ENCODE peak calls at places on chromosomes 16 and 17, in five cellular contexts. N is GM12878, Q is H1, A is HCT116, B is HepG2. R is an unnamed sample.

GRCh38 chr16:24999856-25000447 is 15.2 kb downstream of the ARHGAP17 start:
- DNase-seq in N (no peak), A (no peak), Q (no peak), B (peak), R (no peak)

GRCh38 chr16:21598676-21599157 is 660 bp upstream of the METTL9 start:
- DNase-seq in B (no peak), N (no peak), Q (no peak), A (no peak), R (no peak)

GRCh38 chr16:85512716-85513115 is 100.4 kb upstream of the GSE1 start:
- DNase-seq in N (no peak), A (no peak), Q (no peak), B (no peak), R (no peak)

GRCh38 chr16:4361944-4362311 is 9.7 kb upstream of the VASN start:
- DNase-seq in A (no peak), B (no peak), Q (no peak), N (no peak), R (no peak)

GRCh38 chr17:16106161-16106891 is 106.7 kb downstream of the TTC19 start:
- DNase-seq in N (no peak), A (no peak), B (peak), Q (no peak), R (peak)

GRCh38 chr17:74854792-74855191 is 4.9 kb downstream of the GRIN2C start:
- DNase-seq in N (no peak), B (no peak), Q (no peak), A (no peak), R (no peak)

GRCh38 chr16:72426416-72426815 is 254.5 kb upstream of the PMFBP1 start:
- DNase-seq in B (no peak), N (no peak), Q (no peak), A (no peak), R (no peak)

GRCh38 chr17:15409721-15410247 is 57.6 kb downstream of the CDRT4 start:
- DNase-seq in N (no peak), Q (no peak), B (no peak), A (no peak), R (no peak)

GRCh38 chr17:66169839-66170238 is 22.1 kb downstream of the CEP112 start:
- DNase-seq in N (no peak), B (no peak), A (no peak), Q (no peak), R (no peak)

GRCh38 chr17:75625813-75626486 is 7.3 kb upstream of the SMIM5 start:
- DNase-seq in Q (no peak), B (peak), N (no peak), A (no peak), R (peak)

DNA sequence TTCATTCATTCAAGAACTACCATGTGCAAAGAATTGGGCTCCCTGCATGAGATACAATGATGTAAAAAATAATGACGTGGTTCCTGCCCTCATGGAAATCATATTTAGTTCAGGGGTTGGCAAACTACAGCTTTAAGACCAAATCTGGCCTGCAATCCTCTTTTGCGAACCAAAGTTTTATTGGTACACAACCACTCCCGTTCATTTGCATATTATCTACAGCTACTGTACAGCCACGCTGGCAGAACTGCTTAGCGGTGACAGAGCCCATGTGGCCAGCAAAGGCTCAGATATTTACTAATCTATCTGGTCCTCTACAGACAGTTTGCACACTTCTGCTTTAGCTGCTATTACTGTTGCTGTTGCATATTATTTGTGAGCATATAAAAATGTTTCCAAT is 167.7 kb downstream of the XYLT1 start:
- DNase-seq in B (no peak), Q (no peak), A (no peak), N (no peak), R (no peak)
- TF ChIP-seq RAD21 in B (no peak), Q (no peak), A (no peak), N (no peak), R (no peak)

GRCh38 chr17:40614431-40615294 is 33.0 kb downstream of the SMARCE1 start:
- DNase-seq in B (no peak), N (no peak), Q (no peak), A (no peak), R (no peak)
- TF ChIP-seq SRF in B (no peak), N (no peak), Q (no peak), A (no peak), R (no peak)

GRCh38 chr16:89471225-89471624 is 19.1 kb downstream of the ANKRD11 start:
- DNase-seq in A (no peak), B (no peak), N (no peak), Q (no peak), R (no peak)
- TF ChIP-seq RAD21 in A (no peak), B (no peak), N (no peak), Q (no peak), R (no peak)

DNA sequence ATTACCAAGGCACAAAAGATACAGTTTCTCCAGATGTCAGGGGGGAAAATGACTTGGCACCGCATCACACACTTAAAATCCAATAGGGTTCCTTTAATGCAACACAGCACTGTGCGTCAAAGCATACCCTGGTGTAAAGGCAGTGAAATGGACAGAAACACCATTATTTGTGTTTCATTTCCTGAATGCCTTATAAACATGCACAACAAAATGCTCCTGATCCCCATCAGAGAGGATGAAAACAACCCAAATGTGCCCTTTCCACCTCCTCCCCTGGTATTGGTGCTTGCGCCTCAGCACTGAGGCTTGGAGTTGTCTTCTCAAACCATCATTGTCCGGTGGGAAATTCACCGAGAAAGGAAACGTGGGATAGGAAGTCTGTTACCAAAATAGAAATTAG is 829 bp downstream of the CDC27 start:
- DNase-seq in N (no peak), A (no peak), B (no peak), Q (no peak), R (no peak)
- TF ChIP-seq SRF in N (no peak), A (no peak), B (no peak), Q (no peak), R (no peak)

GRCh38 chr16:8326234-8326633 is 264.1 kb downstream of the TMEM114 start:
- DNase-seq in A (no peak), Q (no peak), N (no peak), B (no peak), R (no peak)

DNA sequence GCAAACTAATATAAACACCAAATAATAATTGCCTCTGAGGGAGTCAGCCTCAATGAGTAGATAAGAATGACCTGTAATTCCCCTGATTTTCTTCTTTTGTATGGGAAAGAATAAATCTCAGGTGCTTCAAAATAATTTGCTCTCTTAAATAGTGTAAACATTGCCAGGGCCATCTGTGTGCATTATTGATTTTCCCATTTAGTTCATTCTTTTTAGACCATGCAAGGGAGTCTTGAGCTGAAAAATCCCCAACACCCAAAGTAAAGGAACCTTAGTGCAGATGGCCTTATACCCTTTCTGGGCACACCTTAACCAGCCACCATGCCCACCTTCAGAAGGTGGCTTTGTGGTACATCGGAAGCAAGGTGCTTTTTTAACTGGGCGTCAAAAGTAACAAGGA is 267.2 kb downstream of the TMEM114 start:
- DNase-seq in A (no peak), N (no peak), Q (no peak), B (no peak), R (no peak)
- TF ChIP-seq RAD21 in A (no peak), N (no peak), Q (no peak), B (no peak), R (no peak)

GRCh38 chr16:5906351-5906750 is 808.8 kb upstream of the EEF2KMT start:
- DNase-seq in A (no peak), N (no peak), B (no peak), Q (no peak), R (no peak)
- TF ChIP-seq SRF in A (no peak), N (no peak), B (no peak), Q (no peak), R (no peak)

DNA sequence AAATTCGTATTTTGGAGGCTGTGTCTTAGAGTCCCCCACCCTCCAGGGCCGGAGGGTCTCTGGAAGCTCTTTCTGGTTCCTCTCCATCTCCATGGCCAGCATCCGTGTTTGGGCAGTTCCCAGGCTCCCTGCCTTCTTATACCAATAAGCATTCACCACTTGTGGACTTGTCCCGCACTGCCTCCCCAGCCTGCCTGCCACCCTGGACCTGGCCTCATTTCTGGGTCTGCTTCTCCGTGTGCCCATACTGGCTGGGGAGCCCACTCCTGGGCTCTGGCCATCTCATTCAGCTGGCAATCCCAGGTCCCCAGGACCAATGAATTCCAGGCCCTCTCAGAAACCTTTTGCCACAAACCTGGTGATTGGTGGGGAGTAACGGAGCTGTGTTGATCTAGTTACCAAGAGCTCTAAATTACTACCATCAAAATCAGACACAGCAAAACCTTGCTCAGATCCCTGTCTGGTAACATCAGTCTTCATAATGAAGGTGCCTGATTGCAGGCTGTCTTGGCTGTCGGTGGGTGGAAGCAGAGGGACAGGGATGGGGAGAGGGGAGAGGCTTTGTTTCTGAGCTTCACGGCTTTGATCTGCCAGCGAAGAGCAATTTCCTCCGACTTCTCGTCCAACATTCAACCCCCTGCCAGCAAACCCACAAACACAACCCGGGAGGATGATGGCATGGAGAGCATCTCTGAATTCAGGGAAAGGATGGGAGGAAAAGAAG is 27.7 kb upstream of the CRHR1 start:
- DNase-seq in Q (no peak), N (no peak), A (no peak), B (no peak), R (no peak)
- TF ChIP-seq RAD21 in Q (no peak), N (no peak), A (no peak), B (no peak), R (no peak)

DNA sequence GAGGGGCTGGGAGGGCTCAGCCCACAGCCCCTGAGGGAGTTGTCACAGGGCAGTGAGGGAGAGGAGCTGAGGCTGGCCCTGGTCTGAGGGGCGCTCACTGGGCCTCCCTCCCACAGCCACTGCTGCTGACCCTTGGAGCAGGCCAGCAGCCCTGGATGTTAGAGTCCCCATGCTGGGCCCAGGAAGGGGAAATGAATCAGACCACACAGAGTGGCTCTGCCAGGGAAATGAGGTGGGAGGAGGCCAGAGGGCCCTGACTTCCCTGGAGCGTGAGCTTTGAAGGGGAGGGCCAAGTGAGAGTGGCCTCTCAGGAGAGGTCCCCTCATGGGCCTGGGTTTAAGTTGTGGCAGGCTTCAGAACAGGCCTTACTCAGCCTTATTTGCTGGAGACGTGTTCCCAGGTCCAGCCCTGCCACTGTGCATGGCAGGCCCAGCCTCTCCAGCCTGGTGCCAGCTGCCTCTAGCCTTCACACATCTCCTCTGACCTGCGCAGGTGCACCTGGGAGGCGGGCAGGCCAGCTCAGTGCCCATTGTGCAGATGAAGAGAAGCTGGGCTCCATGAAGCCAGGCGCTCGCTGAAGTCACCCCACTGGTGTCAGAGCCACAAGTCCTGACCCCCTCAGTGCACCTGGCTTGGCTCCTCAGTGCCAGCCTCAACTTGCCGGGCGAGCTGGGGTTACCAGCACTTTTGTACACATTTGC is 15.4 kb downstream of the GPT2 start:
- DNase-seq in A (no peak), B (no peak), Q (no peak), N (no peak), R (no peak)
- TF ChIP-seq SRF in A (no peak), B (no peak), Q (no peak), N (no peak), R (no peak)

GRCh38 chr17:76659928-76660614 is 16.5 kb upstream of the ST6GALNAC1 start:
- DNase-seq in A (no peak), Q (no peak), B (no peak), N (no peak), R (peak)
- TF ChIP-seq RAD21 in A (no peak), Q (no peak), B (no peak), N (no peak), R (peak)

R was measured in K562.